ENCODE peak calls at places on chromosomes 1 and 21, in eight cellular contexts. N is Kasumi-1, B is RKO, I is endodermal cell, F is heart left ventricle, Y is cardiac septum, S is mesendoderm, Z is tibial nerve. J is an unnamed sample.

GRCh38 chr1:157181790-157182189 is 43.6 kb upstream of the ETV3 start:
- DNase-seq in Y (no peak), I (no peak), Z (no peak), N (no peak), F (no peak), S (no peak), B (no peak), J (no peak)

GRCh38 chr1:87766737-87767136 is 438.1 kb downstream of the LMO4 start:
- DNase-seq in B (no peak), Z (no peak), S (no peak), Y (no peak), I (no peak), F (no peak), N (no peak), J (no peak)

GRCh38 chr21:36310016-36310415 is 10.0 kb upstream of the MORC3 start:
- DNase-seq in N (no peak), I (no peak), F (no peak), B (no peak), S (no peak), Y (no peak), Z (no peak), J (no peak)

GRCh38 chr1:209207701-209208286 is 375.7 kb upstream of the CAMK1G start:
- DNase-seq in B (no peak), N (peak), F (peak), Y (no peak), S (peak), Z (peak), I (peak), J (peak)

GRCh38 chr1:175364424-175365076 is 172.0 kb upstream of the KIAA0040 start:
- DNase-seq in I (no peak), Y (no peak), B (no peak), S (no peak), Z (no peak), F (no peak), N (no peak), J (no peak)

GRCh38 chr1:227883073-227883520 is 64.6 kb downstream of the WNT9A start:
- DNase-seq in Z (no peak), B (no peak), S (no peak), I (peak), Y (peak), F (peak), N (no peak), J (no peak)

GRCh38 chr1:240128361-240128760 is 36.7 kb downstream of the FMN2 start:
- DNase-seq in S (no peak), B (no peak), N (no peak), Z (no peak), I (no peak), Y (no peak), F (no peak), J (no peak)

GRCh38 chr1:1753607-1754005 is 24.7 kb downstream of the NADK start:
- DNase-seq in I (no peak), B (no peak), F (no peak), N (no peak), Y (no peak), Z (no peak), S (no peak), J (no peak)

GRCh38 chr1:86441581-86441980 is 17.6 kb downstream of the CLCA2 start:
- DNase-seq in F (no peak), B (no peak), N (peak), I (no peak), Y (no peak), Z (no peak), S (no peak), J (no peak)

GRCh38 chr1:112172294-112172882 is 182.9 kb upstream of the KCND3 start:
- DNase-seq in B (peak), Z (peak), N (peak), I (peak), F (no peak), Y (no peak), S (peak), J (peak)

J was measured in neural progenitor cell.